ENCODE peak calls at places on chromosomes 12 and 14, in four cellular contexts. One of them, this sample, is unnamed.

GRCh38 chr12:68483592-68484373 is 126.9 kb upstream of the RAP1B start:
- DNase-seq in spleen: no peak
- DNase-seq in mammary epithelial cell: peak; percentile 36
- DNase-seq in fibroblast of lung: peak; percentile 34
- DNase-seq in this sample: peak; percentile 6

GRCh38 chr12:123041042-123041531 is 60.6 kb downstream of the ARL6IP4 start:
- DNase-seq in spleen: peak; percentile 36
- DNase-seq in mammary epithelial cell: no peak
- DNase-seq in fibroblast of lung: no peak
- DNase-seq in this sample: no peak

GRCh38 chr14:77598366-77599050 is 17.9 kb downstream of the SPTLC2 start:
- DNase-seq in spleen: no peak
- DNase-seq in mammary epithelial cell: no peak
- DNase-seq in fibroblast of lung: no peak
- DNase-seq in this sample: no peak

GRCh38 chr14:58073516-58073915 is 78.5 kb downstream of the ARMH4 start:
- DNase-seq in spleen: no peak
- DNase-seq in mammary epithelial cell: peak; percentile 37
- DNase-seq in fibroblast of lung: no peak
- DNase-seq in this sample: no peak

GRCh38 chr14:68786491-68787234 is 6.2 kb downstream of the ZFP36L1 start:
- DNase-seq in spleen: peak; percentile 70
- DNase-seq in mammary epithelial cell: peak; percentile 86
- DNase-seq in fibroblast of lung: peak; percentile 80
- DNase-seq in this sample: peak; percentile 75

GRCh38 chr14:47821134-47821533 is 145.7 kb upstream of the MDGA2 start:
- DNase-seq in spleen: no peak
- DNase-seq in mammary epithelial cell: no peak
- DNase-seq in fibroblast of lung: no peak
- DNase-seq in this sample: no peak

GRCh38 chr12:131639270-131639940 is 71.5 kb upstream of the SFSWAP start:
- DNase-seq in spleen: no peak
- DNase-seq in mammary epithelial cell: no peak
- DNase-seq in fibroblast of lung: no peak
- DNase-seq in this sample: no peak

GRCh38 chr14:47665337-47666134 is 9.9 kb downstream of the MDGA2 start:
- DNase-seq in spleen: no peak
- DNase-seq in mammary epithelial cell: no peak
- DNase-seq in fibroblast of lung: no peak
- DNase-seq in this sample: no peak

GRCh38 chr14:71646518-71646917 is 285.7 kb upstream of the RGS6 start:
- DNase-seq in spleen: no peak
- DNase-seq in mammary epithelial cell: no peak
- DNase-seq in fibroblast of lung: no peak
- DNase-seq in this sample: no peak

GRCh38 chr12:76558684-76559276 is 791 bp downstream of the OSBPL8 start:
- DNase-seq in spleen: peak; percentile 95
- DNase-seq in mammary epithelial cell: peak; percentile 40
- DNase-seq in fibroblast of lung: peak; percentile 51
- DNase-seq in this sample: peak; percentile 44

GRCh38 chr12:26205946-26206345 is 10.6 kb downstream of the SSPN start:
- DNase-seq in spleen: no peak
- DNase-seq in mammary epithelial cell: no peak
- DNase-seq in fibroblast of lung: no peak
- DNase-seq in this sample: no peak

GRCh38 chr12:132138941-132139871 is 4.9 kb downstream of the DDX51 start:
- DNase-seq in spleen: no peak
- DNase-seq in mammary epithelial cell: no peak
- DNase-seq in fibroblast of lung: no peak
- DNase-seq in this sample: no peak

GRCh38 chr14:47040490-47040889 is 388.9 kb upstream of the RPL10L start:
- DNase-seq in spleen: no peak
- DNase-seq in mammary epithelial cell: peak; percentile 38
- DNase-seq in fibroblast of lung: peak; percentile 14
- DNase-seq in this sample: peak; percentile 14

GRCh38 chr14:62629070-62629580 is 416.1 kb downstream of the KCNH5 start:
- DNase-seq in spleen: no peak
- DNase-seq in mammary epithelial cell: no peak
- DNase-seq in fibroblast of lung: no peak
- DNase-seq in this sample: no peak

GRCh38 chr12:12450043-12450451 is 93.2 kb downstream of the BORCS5 start:
- DNase-seq in spleen: no peak
- DNase-seq in mammary epithelial cell: no peak
- DNase-seq in fibroblast of lung: no peak
- DNase-seq in this sample: no peak

GRCh38 chr14:24250354-24250753 is 7.9 kb upstream of the TINF2 start:
- DNase-seq in spleen: no peak
- DNase-seq in mammary epithelial cell: no peak
- DNase-seq in fibroblast of lung: no peak
- DNase-seq in this sample: no peak

GRCh38 chr14:55430024-55430690 is 10.3 kb downstream of the TBPL2 start:
- DNase-seq in spleen: no peak
- DNase-seq in mammary epithelial cell: peak; percentile 87
- DNase-seq in fibroblast of lung: peak; percentile 73
- DNase-seq in this sample: peak; percentile 87

GRCh38 chr14:37889087-37889486 is 293.7 kb downstream of the TTC6 start:
- DNase-seq in spleen: no peak
- DNase-seq in mammary epithelial cell: no peak
- DNase-seq in fibroblast of lung: no peak
- DNase-seq in this sample: no peak

GRCh38 chr14:71739273-71739990 is 192.8 kb upstream of the RGS6 start:
- DNase-seq in spleen: no peak
- DNase-seq in mammary epithelial cell: peak; percentile 75
- DNase-seq in fibroblast of lung: peak; percentile 41
- DNase-seq in this sample: peak; percentile 17

GRCh38 chr14:68111733-68112270 is 292.2 kb downstream of the RAD51B start:
- DNase-seq in spleen: no peak
- DNase-seq in mammary epithelial cell: no peak
- DNase-seq in fibroblast of lung: no peak
- DNase-seq in this sample: no peak

GRCh38 chr12:80877706-80878384 is 59.9 kb downstream of the LIN7A start:
- DNase-seq in spleen: no peak
- DNase-seq in mammary epithelial cell: no peak
- DNase-seq in fibroblast of lung: peak; percentile 56
- DNase-seq in this sample: no peak

GRCh38 chr12:115846516-115846915 is 431.0 kb downstream of the MED13L start:
- DNase-seq in spleen: no peak
- DNase-seq in mammary epithelial cell: no peak
- DNase-seq in fibroblast of lung: no peak
- DNase-seq in this sample: no peak

GRCh38 chr14:30165255-30165654 is 237.6 kb upstream of the PRKD1 start:
- DNase-seq in spleen: no peak
- DNase-seq in mammary epithelial cell: no peak
- DNase-seq in fibroblast of lung: no peak
- DNase-seq in this sample: no peak

GRCh38 chr12:113472191-113473190 is 820 bp upstream of the LHX5 start:
- DNase-seq in spleen: no peak
- DNase-seq in mammary epithelial cell: no peak
- DNase-seq in fibroblast of lung: no peak
- DNase-seq in this sample: no peak
- TF ChIP-seq CTCF in spleen: no peak
- TF ChIP-seq CTCF in mammary epithelial cell: no peak
- TF ChIP-seq CTCF in fibroblast of lung: no peak
- TF ChIP-seq CTCF in this sample: no peak

GRCh38 chr12:22172501-22172900 is 126.5 kb downstream of the CMAS start:
- DNase-seq in spleen: no peak
- DNase-seq in mammary epithelial cell: no peak
- DNase-seq in fibroblast of lung: no peak
- DNase-seq in this sample: no peak

GRCh38 chr12:22169281-22169824 is 123.3 kb downstream of the CMAS start:
- DNase-seq in spleen: no peak
- DNase-seq in mammary epithelial cell: peak; percentile 21
- DNase-seq in fibroblast of lung: no peak
- DNase-seq in this sample: no peak

DNA sequence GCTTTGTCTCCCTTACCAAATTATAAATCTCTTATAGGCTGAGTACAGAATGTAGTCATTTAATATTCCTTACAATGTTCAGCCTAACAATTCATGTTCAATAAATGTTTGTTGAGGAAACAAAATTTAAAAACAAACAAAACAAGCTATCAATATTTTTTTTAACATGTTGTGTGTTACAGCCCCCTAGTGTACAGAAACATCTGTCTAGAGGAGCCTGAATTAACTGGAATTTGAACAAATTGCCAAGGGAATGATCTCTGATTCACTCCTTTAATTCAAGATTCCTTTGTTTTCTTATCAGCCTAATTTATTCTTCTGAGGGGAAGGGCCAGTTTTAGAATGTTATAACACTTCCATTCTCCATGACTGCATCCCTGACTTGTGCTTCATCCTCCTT is 127.1 kb downstream of the CMAS start:
- DNase-seq in spleen: no peak
- DNase-seq in mammary epithelial cell: no peak
- DNase-seq in fibroblast of lung: no peak
- DNase-seq in this sample: peak; percentile 2
- TF ChIP-seq CTCF in spleen: no peak
- TF ChIP-seq CTCF in mammary epithelial cell: peak; percentile 50
- TF ChIP-seq CTCF in fibroblast of lung: no peak
- TF ChIP-seq CTCF in this sample: no peak

DNA sequence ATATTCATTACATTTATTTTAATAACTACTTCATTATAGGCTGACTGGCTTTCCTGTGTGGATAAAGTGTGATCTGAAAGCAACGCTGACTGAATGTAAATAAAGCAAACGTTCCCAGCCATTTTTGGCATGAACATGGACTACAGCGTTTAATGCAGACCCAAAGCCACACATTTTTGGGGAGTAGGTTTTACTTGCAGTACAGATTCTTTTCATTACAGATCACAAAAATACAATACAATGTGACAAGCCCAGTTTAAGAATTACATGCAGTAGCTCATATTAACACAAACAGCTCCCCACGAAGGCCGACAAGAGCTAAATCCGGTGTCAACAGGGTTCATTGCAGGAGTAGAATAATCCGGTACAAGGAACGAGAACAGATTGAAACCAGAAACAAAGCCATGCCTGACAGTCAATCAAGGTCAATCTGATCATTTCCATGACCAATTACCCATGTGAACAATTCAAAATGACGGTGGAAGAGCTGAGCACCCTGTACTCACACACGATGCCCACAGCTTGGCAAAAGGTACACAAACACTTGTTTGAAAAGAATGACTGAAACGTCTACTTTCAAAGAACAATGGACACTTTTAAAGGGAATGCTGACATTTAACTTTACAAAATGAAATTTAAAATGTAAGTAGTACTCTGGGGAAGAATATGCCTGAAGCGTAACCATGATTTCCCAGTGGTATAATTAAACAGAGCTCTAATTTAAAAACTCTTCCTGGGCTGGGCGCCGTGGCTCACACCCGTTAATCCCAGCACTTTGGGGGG is 5.3 kb downstream of the BAG5 start:
- DNase-seq in spleen: no peak
- DNase-seq in mammary epithelial cell: no peak
- DNase-seq in fibroblast of lung: no peak
- DNase-seq in this sample: no peak
- TF ChIP-seq CTCF in spleen: no peak
- TF ChIP-seq CTCF in mammary epithelial cell: no peak
- TF ChIP-seq CTCF in fibroblast of lung: no peak
- TF ChIP-seq CTCF in this sample: no peak

DNA sequence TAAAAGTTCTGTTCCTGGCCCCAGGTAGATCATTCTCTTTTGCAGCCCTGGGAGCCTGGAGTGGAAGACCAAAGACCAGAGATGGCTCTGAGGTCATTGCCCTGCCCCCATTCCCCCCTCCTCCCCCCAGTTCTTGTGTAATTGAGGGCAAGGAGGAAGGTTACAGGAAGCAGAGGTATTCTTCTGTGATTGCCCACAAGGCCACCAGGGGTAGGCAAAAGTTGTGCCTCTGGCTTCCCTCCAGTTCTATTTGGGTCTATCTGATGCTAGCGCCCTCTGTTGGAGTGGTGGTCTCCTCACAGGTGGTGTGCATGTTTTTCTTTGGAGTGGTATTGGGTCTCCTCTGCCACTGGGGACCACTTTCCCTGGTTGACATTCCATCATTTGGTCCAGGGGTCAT is 41.2 kb upstream of the CRY1 start:
- DNase-seq in spleen: no peak
- DNase-seq in mammary epithelial cell: no peak
- DNase-seq in fibroblast of lung: no peak
- DNase-seq in this sample: peak; percentile 13
- TF ChIP-seq CTCF in spleen: no peak
- TF ChIP-seq CTCF in mammary epithelial cell: no peak
- TF ChIP-seq CTCF in fibroblast of lung: no peak
- TF ChIP-seq CTCF in this sample: no peak

GRCh38 chr12:5898874-5899273 is 46.2 kb downstream of the ANO2 start:
- DNase-seq in spleen: no peak
- DNase-seq in mammary epithelial cell: no peak
- DNase-seq in fibroblast of lung: no peak
- DNase-seq in this sample: peak; percentile 4
- TF ChIP-seq CTCF in spleen: no peak
- TF ChIP-seq CTCF in mammary epithelial cell: no peak
- TF ChIP-seq CTCF in fibroblast of lung: no peak
- TF ChIP-seq CTCF in this sample: no peak

GRCh38 chr12:94649349-94650142 is 811 bp downstream of the TMCC3 start:
- DNase-seq in spleen: peak; percentile 93
- DNase-seq in mammary epithelial cell: peak; percentile 51
- DNase-seq in fibroblast of lung: peak; percentile 30
- DNase-seq in this sample: peak; percentile 20
- TF ChIP-seq CTCF in spleen: peak; percentile 35
- TF ChIP-seq CTCF in mammary epithelial cell: peak; percentile 53
- TF ChIP-seq CTCF in fibroblast of lung: no peak
- TF ChIP-seq CTCF in this sample: peak; percentile 55